ENCODE peak calls at places on chromosome 10, in six cellular contexts. D is H1, U is trophoblast cell, X is neuronal stem cell, C is IMR-90, T is H9. B is an unnamed sample.

GRCh38 chr10:122879339-122880273 is at the start of gene FAM24B:
- DNase-seq in U (peak; percentile 97), C (peak; percentile 98), D (no peak), X (peak; percentile 68), T (peak; percentile 84), B (no peak)

GRCh38 chr10:126421745-126422144 is 33.5 kb upstream of the ADAM12 start:
- DNase-seq in T (no peak), D (no peak), U (no peak), X (no peak), C (peak; percentile 90), B (peak; percentile 95)

GRCh38 chr10:29022513-29022912 is 266.4 kb upstream of the LYZL1 start:
- DNase-seq in U (peak; percentile 40), T (no peak), C (no peak), D (no peak), X (no peak), B (no peak)

GRCh38 chr10:35420827-35421552 is 84.7 kb downstream of the CCNY start:
- DNase-seq in T (no peak), X (no peak), C (no peak), U (peak; percentile 27), D (no peak), B (peak; percentile 10)

GRCh38 chr10:101031796-101032636 is 982 bp downstream of the SFXN3 start:
- DNase-seq in C (peak; percentile 63), T (peak; percentile 81), U (peak; percentile 72), X (no peak), D (no peak), B (peak; percentile 88)

GRCh38 chr10:96406091-96406490 is 47.3 kb upstream of the OPALIN start:
- DNase-seq in T (peak; percentile 20), U (no peak), D (no peak), C (no peak), X (no peak), B (no peak)

GRCh38 chr10:18240185-18240882 is 100.1 kb downstream of the CACNB2 start:
- DNase-seq in T (no peak), X (no peak), C (no peak), U (peak; percentile 76), D (no peak), B (no peak)

GRCh38 chr10:101690461-101690860 is 4.5 kb downstream of the FBXW4 start:
- DNase-seq in C (no peak), T (no peak), U (no peak), D (no peak), X (no peak), B (peak; percentile 71)

GRCh38 chr10:63673246-63673645 is 152.0 kb downstream of the REEP3 start:
- DNase-seq in U (no peak), T (no peak), C (no peak), X (no peak), D (no peak), B (no peak)

GRCh38 chr10:73625004-73625883 is 16.0 kb downstream of the MYOZ1 start:
- DNase-seq in T (peak; percentile 71), X (peak; percentile 63), U (peak; percentile 61), C (peak; percentile 25), D (no peak), B (peak; percentile 60)

GRCh38 chr10:75071164-75071489 is 40.3 kb upstream of the SAMD8 start:
- DNase-seq in D (no peak), X (no peak), U (no peak), T (no peak), C (peak; percentile 4), B (peak; percentile 18)

GRCh38 chr10:44022203-44022602 is 362.7 kb downstream of the CXCL12 start:
- DNase-seq in U (no peak), D (no peak), C (no peak), T (no peak), X (no peak), B (no peak)

DNA sequence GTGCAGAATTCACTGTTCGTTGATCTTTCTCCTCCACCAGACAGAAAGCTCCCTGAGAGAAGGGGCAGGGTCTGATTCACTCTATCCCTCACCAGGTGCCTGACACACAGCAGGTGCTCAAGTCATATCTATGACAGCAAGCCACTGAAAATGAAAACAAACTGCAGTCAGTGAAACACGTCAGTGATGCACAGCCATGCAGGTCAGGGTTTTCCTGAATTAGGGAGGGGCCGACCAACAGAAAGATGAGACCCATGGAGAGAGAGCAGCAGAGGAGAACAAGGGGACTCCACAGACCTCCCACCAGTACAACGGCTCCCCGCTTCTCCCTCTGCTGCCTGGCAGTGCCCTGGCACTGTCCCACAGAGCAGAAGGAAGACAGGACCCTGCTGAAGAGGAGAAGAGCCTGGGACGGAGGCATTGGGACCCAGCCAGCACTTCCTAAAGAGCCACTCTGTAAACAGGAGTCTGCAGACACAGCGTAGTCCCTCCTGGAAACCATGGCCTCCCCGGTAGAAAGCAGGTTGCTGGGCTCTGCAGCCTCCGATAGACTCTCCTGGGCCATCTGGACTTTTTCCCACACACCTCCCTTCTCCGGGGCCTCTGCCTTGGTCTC is 50.3 kb downstream of the FAM53B start:
- DNase-seq in X (no peak), C (no peak), U (peak; percentile 78), D (no peak), T (no peak), B (no peak)
- H3K18ac ChIP-seq in X (no peak overlapping the region), C (no peak overlapping the region), U (peak overlapping the region; percentile 50), D (no peak overlapping the region), T (no peak overlapping the region), B (no peak overlapping the region)

DNA sequence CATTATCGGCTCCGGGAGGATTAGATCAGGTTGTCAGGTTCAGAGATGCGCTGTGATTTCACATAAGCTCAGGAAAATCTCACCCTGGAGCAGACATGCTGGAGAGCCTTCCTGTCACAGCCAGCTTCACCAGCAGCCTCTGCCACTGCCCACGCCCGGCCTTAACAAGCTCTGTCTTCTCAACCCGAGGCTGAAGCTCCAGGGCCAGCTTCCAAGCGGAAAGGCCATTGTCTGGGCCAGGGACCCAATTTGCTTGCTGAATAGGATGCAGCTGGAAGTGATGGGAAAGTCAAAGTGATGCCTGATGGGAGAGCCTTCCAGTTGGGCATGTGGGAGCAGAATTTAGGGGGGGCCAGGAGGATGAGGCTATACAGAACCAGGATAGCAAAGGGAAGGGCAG is 36.3 kb downstream of the C10orf105 start:
- DNase-seq in D (no peak), U (no peak), X (no peak), C (no peak), T (no peak), B (no peak)
- H2AFZ ChIP-seq in D (no peak overlapping the region), U (no peak overlapping the region), X (no peak overlapping the region), C (no peak overlapping the region), T (no peak overlapping the region), B (no peak overlapping the region)

DNA sequence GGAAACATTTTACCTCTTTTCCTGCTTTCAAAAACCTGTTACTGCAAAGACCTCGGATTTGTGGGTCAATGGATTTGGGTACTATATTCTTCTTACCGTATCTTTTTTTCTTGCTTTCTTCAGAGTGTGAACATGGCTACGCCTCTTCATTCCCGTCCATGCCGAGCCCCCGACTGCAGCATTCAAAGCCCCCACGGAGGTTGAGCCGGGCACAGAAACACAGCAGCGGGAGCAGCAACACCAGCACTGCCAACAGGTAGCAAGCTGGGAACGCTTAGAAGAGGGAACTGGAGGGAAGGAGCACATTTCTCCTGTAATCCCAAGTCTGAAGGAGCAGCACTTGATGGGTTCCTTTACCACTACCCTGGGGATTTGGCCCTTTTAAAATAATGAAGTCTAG is 20.7 kb downstream of the MXI1 start:
- DNase-seq in X (no peak), T (no peak), D (no peak), U (no peak), C (no peak), B (no peak)
- H3K9ac ChIP-seq in X (no peak overlapping the region), T (no peak overlapping the region), D (no peak overlapping the region), U (no peak overlapping the region), C (no peak overlapping the region), B (peak overlapping the region; percentile 88)

DNA sequence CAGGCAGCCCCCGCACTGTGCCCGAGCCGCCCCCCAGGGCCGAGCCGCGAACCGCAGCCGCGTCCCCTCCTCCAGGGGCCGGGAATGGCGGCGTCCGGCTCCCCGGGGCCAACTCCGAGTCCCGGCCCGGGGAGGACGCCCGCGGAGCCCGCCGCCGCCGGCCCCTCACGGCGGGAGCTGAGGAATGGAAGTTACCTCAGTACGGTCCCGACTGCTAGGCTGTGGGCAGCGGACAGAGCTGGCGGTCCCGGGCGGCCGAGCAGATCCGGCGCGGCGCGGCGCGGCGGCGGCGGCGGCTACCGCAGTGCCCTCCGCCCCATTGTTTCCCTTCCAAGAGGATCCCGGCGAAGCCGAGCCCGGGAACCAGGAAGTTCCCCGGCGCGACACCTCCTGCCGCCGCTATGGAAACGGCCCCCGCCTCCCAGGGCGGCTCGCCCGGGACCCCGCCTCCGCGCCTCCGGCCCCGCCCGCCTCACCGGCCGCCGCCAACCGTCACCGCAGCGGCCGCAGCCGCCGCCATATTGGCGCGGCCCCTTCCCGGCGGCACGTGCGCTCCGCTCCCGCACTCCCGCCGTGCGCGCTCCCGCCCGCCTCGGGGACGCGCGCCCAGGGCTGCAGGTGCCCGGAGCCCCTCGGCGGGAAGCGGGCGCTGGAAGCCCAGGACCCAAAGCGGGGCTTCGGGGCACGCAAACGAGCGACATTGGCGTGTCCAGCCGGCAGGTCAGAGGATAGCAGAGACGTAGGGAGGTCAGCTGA is at the start of gene USP6NL:
- DNase-seq in C (peak; percentile 74), D (peak; percentile 31), T (peak; percentile 86), U (peak; percentile 85), X (peak; percentile 89), B (peak; percentile 87)
- H3K18ac ChIP-seq in C (peak within 1 kb of the TSS; percentile 20), D (peak within 1 kb of the TSS; percentile 65), T (peak within 1 kb of the TSS; percentile 93), U (peak within 1 kb of the TSS; percentile 80), X (peak within 1 kb of the TSS; percentile 99), B (peak within 1 kb of the TSS; percentile 92)

DNA sequence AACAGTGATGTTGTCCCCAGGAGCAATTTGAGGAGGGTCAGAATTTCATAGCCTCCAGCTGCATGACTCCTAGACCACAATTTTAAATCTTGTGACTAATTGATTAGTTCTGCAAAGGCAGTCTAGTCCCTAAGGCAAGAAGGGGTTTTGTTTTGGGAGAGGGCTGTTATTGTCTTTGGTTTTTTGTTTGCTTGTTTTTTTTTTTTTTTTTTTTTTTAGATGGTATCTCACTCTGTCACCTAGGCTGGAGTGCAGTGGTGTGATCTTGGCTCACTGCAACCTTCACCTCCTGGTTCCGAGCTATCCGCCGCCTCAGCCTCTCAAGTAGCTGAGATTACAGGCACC is 117.0 kb downstream of the MARCHF5 start:
- DNase-seq in T (no peak), U (no peak), X (no peak), C (no peak), D (no peak), B (no peak)
- H2AFZ ChIP-seq in T (no peak overlapping the region), U (no peak overlapping the region), X (no peak overlapping the region), C (no peak overlapping the region), D (no peak overlapping the region), B (no peak overlapping the region)